ENCODE peak calls at places on chromosomes 1 and 21, in five cellular contexts. S, E, Y, V and X are unnamed samples.

GRCh38 chr21:41611966-41612606 is 104.1 kb upstream of the TMPRSS2 start:
- DNase-seq in S (peak; percentile 63), E (no peak), Y (peak; percentile 75), V (peak; percentile 28), X (peak; percentile 85)

GRCh38 chr1:111505641-111506119 is 2.2 kb upstream of the ADORA3 start:
- DNase-seq in S (no peak), E (peak; percentile 38), Y (peak; percentile 80), V (no peak), X (no peak)

GRCh38 chr1:27868932-27869718 is 3.2 kb upstream of the THEMIS2 start:
- DNase-seq in S (no peak), E (peak; percentile 46), Y (peak; percentile 89), V (no peak), X (no peak)

GRCh38 chr1:75484789-75485188 is 126.1 kb downstream of the SLC44A5 start:
- DNase-seq in S (no peak), E (no peak), Y (no peak), V (no peak), X (no peak)

GRCh38 chr1:93304716-93305138 is 41.0 kb upstream of the DR1 start:
- DNase-seq in S (peak; percentile 47), E (no peak), Y (peak; percentile 80), V (peak; percentile 65), X (peak; percentile 43)

GRCh38 chr1:37721565-37721964 is 29.2 kb downstream of the CDCA8 start:
- DNase-seq in S (no peak), E (no peak), Y (no peak), V (no peak), X (no peak)

GRCh38 chr1:170290226-170290625 is 144.5 kb downstream of the NTMT2 start:
- DNase-seq in S (no peak), E (no peak), Y (no peak), V (no peak), X (no peak)

GRCh38 chr1:232726048-232726779 is 79.0 kb upstream of the MAP10 start:
- DNase-seq in S (no peak), E (no peak), Y (no peak), V (no peak), X (no peak)

GRCh38 chr1:224058303-224058702 is 55.6 kb upstream of the FBXO28 start:
- DNase-seq in S (no peak), E (no peak), Y (no peak), V (no peak), X (no peak)

GRCh38 chr1:238537641-238538040 is 646.9 kb upstream of the ZP4 start:
- DNase-seq in S (no peak), E (no peak), Y (no peak), V (no peak), X (no peak)

GRCh38 chr1:172960454-172961208 is 90.1 kb downstream of the TNFSF18 start:
- DNase-seq in S (peak; percentile 80), E (no peak), Y (no peak), V (no peak), X (no peak)

GRCh38 chr1:35573776-35574654 is 901 bp downstream of the TFAP2E start:
- DNase-seq in S (no peak), E (no peak), Y (no peak), V (no peak), X (no peak)

GRCh38 chr1:27542463-27543273 is 52.7 kb upstream of the WASF2 start:
- DNase-seq in S (peak; percentile 75), E (peak; percentile 80), Y (peak; percentile 90), V (peak; percentile 93), X (peak; percentile 77)

GRCh38 chr1:26862781-26863676 is at the start of gene SFN:
- DNase-seq in S (peak; percentile 88), E (no peak), Y (peak; percentile 90), V (peak; percentile 85), X (peak; percentile 87)

GRCh38 chr1:243939167-243939848 is 89.3 kb upstream of the AKT3 start:
- DNase-seq in S (no peak), E (no peak), Y (no peak), V (no peak), X (no peak)

GRCh38 chr1:160030657-160031367 is 978 bp downstream of the PIGM start:
- DNase-seq in S (no peak), E (no peak), Y (peak; percentile 57), V (no peak), X (no peak)

GRCh38 chr1:228555074-228555989 is 68.2 kb downstream of the RNF187 start:
- DNase-seq in S (no peak), E (no peak), Y (peak; percentile 41), V (peak; percentile 44), X (peak; percentile 37)

GRCh38 chr1:69201716-69202115 is 366.0 kb upstream of the LRRC7 start:
- DNase-seq in S (no peak), E (no peak), Y (no peak), V (no peak), X (no peak)

GRCh38 chr1:75097686-75098085 is 36.5 kb upstream of the LHX8 start:
- DNase-seq in S (no peak), E (peak; percentile 19), Y (no peak), V (no peak), X (no peak)

GRCh38 chr1:165444897-165445370 is at the start of gene RXRG:
- DNase-seq in S (peak; percentile 42), E (peak; percentile 68), Y (peak; percentile 46), V (no peak), X (no peak)

GRCh38 chr1:186738896-186739295 is 58.7 kb upstream of the PTGS2 start:
- DNase-seq in S (no peak), E (no peak), Y (no peak), V (no peak), X (no peak)

GRCh38 chr21:41167348-41168342 is at the start of gene BACE2:
- DNase-seq in S (peak; percentile 86), E (peak; percentile 86), Y (peak; percentile 88), V (no peak), X (peak; percentile 76)

GRCh38 chr1:43531906-43532584 is 1.4 kb downstream of the PTPRF start:
- DNase-seq in S (no peak), E (no peak), Y (no peak), V (no peak), X (no peak)

GRCh38 chr1:46677339-46677738 is 5.7 kb downstream of the TEX38 start:
- DNase-seq in S (no peak), E (no peak), Y (no peak), V (no peak), X (no peak)

GRCh38 chr1:46532498-46533178 is 18.8 kb downstream of the KNCN start:
- DNase-seq in S (peak; percentile 64), E (peak; percentile 78), Y (peak; percentile 79), V (no peak), X (no peak)

GRCh38 chr1:41653574-41653973 is 169.1 kb upstream of the EDN2 start:
- DNase-seq in S (no peak), E (no peak), Y (no peak), V (no peak), X (no peak)

GRCh38 chr21:33360281-33360680 is 35.5 kb downstream of the IFNAR1 start:
- DNase-seq in S (no peak), E (no peak), Y (no peak), V (no peak), X (no peak)

GRCh38 chr1:117895482-117896114 is 33.8 kb downstream of the GDAP2 start:
- DNase-seq in S (peak; percentile 68), E (peak; percentile 48), Y (peak; percentile 80), V (peak; percentile 63), X (peak; percentile 38)

GRCh38 chr1:108830119-108831008 is 26.5 kb downstream of the AKNAD1 start:
- DNase-seq in S (peak; percentile 60), E (peak; percentile 88), Y (peak; percentile 71), V (peak; percentile 8), X (peak; percentile 46)

GRCh38 chr1:41368384-41368783 is 7.2 kb downstream of the FOXO6 start:
- DNase-seq in S (no peak), E (no peak), Y (no peak), V (no peak), X (no peak)

GRCh38 chr1:150006881-150007401 is 3.6 kb downstream of the OTUD7B start:
- DNase-seq in S (no peak), E (no peak), Y (no peak), V (no peak), X (no peak)

DNA sequence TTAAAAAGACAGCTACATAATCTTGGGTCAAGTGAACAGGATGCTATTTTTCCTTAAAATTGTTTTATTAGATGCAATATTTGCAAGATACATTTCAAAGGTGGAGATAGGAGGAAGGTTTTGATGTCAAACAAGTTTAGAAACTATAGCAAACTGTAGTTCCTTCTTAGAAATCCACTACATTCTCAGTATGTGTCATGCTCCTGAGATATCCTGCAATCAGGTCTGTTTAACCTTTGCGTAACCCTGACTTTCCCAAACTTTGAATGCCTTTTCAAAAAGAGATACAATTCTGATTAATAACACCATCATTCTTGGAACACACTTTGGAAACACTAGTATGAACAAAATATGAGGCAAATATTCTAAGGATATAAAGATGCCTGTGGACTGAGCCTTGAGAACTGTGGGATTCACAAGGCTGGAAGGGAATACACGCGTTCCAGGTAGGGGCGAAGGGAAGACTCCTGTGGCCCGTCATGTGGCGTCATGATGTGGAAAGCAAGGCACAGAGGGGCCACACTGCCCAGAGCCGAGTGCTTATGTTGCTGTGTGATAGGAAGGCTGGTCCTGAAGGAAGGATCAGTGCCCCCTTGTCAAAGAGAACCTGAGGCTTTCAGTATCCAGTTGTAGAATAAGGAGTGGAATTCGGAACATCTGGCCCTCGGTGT is 19.6 kb upstream of the TARBP1 start:
- DNase-seq in S (no peak), E (no peak), Y (no peak), V (no peak), X (no peak)
- H3K4me1 ChIP-seq in S (peaks cover 45% of the 10 kb centered on the region), E (peaks cover 12% of the 10 kb centered on the region), Y (no peaks in the 10 kb centered on the region), V (peaks cover 61% of the 10 kb centered on the region), X (peaks cover 11% of the 10 kb centered on the region)

DNA sequence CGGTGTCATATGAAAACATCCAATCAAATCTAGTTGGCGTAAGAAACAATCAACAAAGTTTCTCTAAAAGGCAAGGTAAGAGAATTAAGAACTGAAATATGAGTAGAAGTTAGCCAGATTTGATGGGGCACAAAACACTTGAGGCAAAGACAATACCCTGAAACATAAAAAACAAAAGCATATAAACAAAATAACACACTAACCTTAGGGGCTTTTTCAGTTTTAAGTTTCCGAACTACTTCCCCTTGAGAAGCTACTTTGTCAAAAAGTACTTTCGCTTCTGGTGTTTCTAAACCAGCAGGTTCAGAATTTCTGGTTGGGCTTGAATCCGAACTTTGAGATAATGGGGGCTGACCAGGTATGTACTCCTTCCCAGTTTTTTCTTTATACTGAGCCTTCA is 57.9 kb downstream of the EPRS1 start:
- DNase-seq in S (no peak), E (no peak), Y (no peak), V (no peak), X (no peak)
- H3K4me3 ChIP-seq in S (no peak overlapping the region), E (no peak overlapping the region), Y (no peak overlapping the region), V (no peak overlapping the region), X (no peak overlapping the region)

GRCh38 chr1:984476-984814 is 2.6 kb upstream of the PERM1 start:
- DNase-seq in S (no peak), E (no peak), Y (no peak), V (no peak), X (no peak)
- TF ChIP-seq CTCF in S (no peak), E (no peak), Y (no peak), V (no peak), X (no peak)

GRCh38 chr1:201825245-201825644 is 3.7 kb upstream of the IPO9 start:
- DNase-seq in S (no peak), E (no peak), Y (no peak), V (no peak), X (no peak)

GRCh38 chr1:201828451-201828819 is 522 bp upstream of the IPO9 start:
- DNase-seq in S (no peak), E (no peak), Y (no peak), V (no peak), X (no peak)

GRCh38 chr1:201828820-201829774 is at the start of gene IPO9:
- DNase-seq in S (peak; percentile 97), E (peak; percentile 95), Y (peak; percentile 98), V (peak; percentile 86), X (peak; percentile 92)

GRCh38 chr1:201826830-201827229 is 2.1 kb upstream of the IPO9 start:
- DNase-seq in S (no peak), E (no peak), Y (no peak), V (no peak), X (no peak)

GRCh38 chr1:201827321-201828281 is 1.4 kb upstream of the IPO9 start:
- DNase-seq in S (no peak), E (no peak), Y (no peak), V (no peak), X (no peak)
- H3K4me1 ChIP-seq in S (peaks cover 47% of the 10 kb centered on the region), E (peaks cover 7% of the 10 kb centered on the region), Y (no peaks in the 10 kb centered on the region), V (peaks cover 36% of the 10 kb centered on the region), X (peaks cover 11% of the 10 kb centered on the region)